ENCODE peak calls at places on chromosomes 5 and 9, in seven cellular contexts. N is pancreas, S is small intestine, R is OCI-LY7, I is left ventricle myocardium inferior, M is left lung, C is H1. G is an unnamed sample.
A peak's percentile ranks its signal among the peaks of the same experiment; 100 is the strongest.

GRCh38 chr9:117403848-117404247 is 11.0 kb downstream of the ASTN2 start:
- DNase-seq in N (peak; percentile 41), S (no peak), R (no peak), I (no peak), M (no peak), C (no peak), G (no peak)

GRCh38 chr9:137162505-137163100 is 7.2 kb downstream of the LRRC26 start:
- DNase-seq in N (peak; percentile 58), S (peak; percentile 59), R (no peak), I (no peak), M (no peak), C (no peak), G (no peak)

GRCh38 chr9:135669616-135670285 is 6.6 kb downstream of the LCN9 start:
- DNase-seq in N (no peak), S (no peak), R (no peak), I (no peak), M (peak; percentile 61), C (no peak), G (no peak)

GRCh38 chr5:77426670-77427069 is 65.4 kb downstream of the WDR41 start:
- DNase-seq in N (no peak), S (no peak), R (no peak), I (no peak), M (no peak), C (no peak), G (no peak)

GRCh38 chr9:71592400-71592799 is 175.9 kb downstream of the CEMIP2 start:
- DNase-seq in N (no peak), S (no peak), R (no peak), I (no peak), M (no peak), C (no peak), G (no peak)

GRCh38 chr9:5499889-5500398 is 10.4 kb upstream of the PDCD1LG2 start:
- DNase-seq in N (no peak), S (no peak), R (no peak), I (no peak), M (no peak), C (no peak), G (no peak)

GRCh38 chr9:79936336-79936735 is 364.6 kb downstream of the TLE4 start:
- DNase-seq in N (no peak), S (no peak), R (no peak), I (no peak), M (no peak), C (no peak), G (no peak)

GRCh38 chr5:181221792-181222629 is 1.1 kb upstream of the TRIM41 start:
- DNase-seq in N (peak; percentile 98), S (peak; percentile 92), R (peak; percentile 89), I (peak; percentile 91), M (peak; percentile 92), C (peak; percentile 95), G (peak; percentile 97)

GRCh38 chr5:65481171-65481575 is 547 bp downstream of the ADAMTS6 start:
- DNase-seq in N (no peak), S (peak; percentile 20), R (peak; percentile 34), I (no peak), M (no peak), C (no peak), G (no peak)

GRCh38 chr5:138953370-138954256 is 78.5 kb upstream of the LRRTM2 start:
- DNase-seq in N (peak; percentile 79), S (peak; percentile 77), R (no peak), I (peak; percentile 92), M (peak; percentile 88), C (no peak), G (no peak)

GRCh38 chr9:21696411-21696865 is 106.0 kb upstream of the MTAP start:
- DNase-seq in N (no peak), S (no peak), R (peak; percentile 4), I (no peak), M (peak; percentile 74), C (peak; percentile 59), G (no peak)

GRCh38 chr5:124660229-124661093 is 86.0 kb downstream of the ZNF608 start:
- DNase-seq in N (peak; percentile 72), S (no peak), R (no peak), I (no peak), M (no peak), C (peak; percentile 49), G (peak; percentile 84)

GRCh38 chr5:163434410-163434866 is 3.0 kb upstream of the CCNG1 start:
- DNase-seq in N (peak; percentile 74), S (peak; percentile 62), R (no peak), I (no peak), M (no peak), C (no peak), G (no peak)

GRCh38 chr9:33429256-33430080 is 17.9 kb downstream of the AQP3 start:
- DNase-seq in N (no peak), S (no peak), R (no peak), I (no peak), M (no peak), C (no peak), G (no peak)

GRCh38 chr5:88683506-88684135 is 199.4 kb downstream of the MEF2C start:
- DNase-seq in N (no peak), S (no peak), R (no peak), I (no peak), M (no peak), C (no peak), G (no peak)

GRCh38 chr9:110099236-110099741 is 108.7 kb downstream of the C9orf152 start:
- DNase-seq in N (no peak), S (no peak), R (peak; percentile 47), I (no peak), M (no peak), C (no peak), G (no peak)

GRCh38 chr5:29758986-29759421 is 1434.5 kb upstream of the CDH6 start:
- DNase-seq in N (no peak), S (peak; percentile 0), R (no peak), I (no peak), M (no peak), C (no peak), G (no peak)
- H3K4me1 ChIP-seq in N (no peaks in the 10 kb centered on the region), S (no peaks in the 10 kb centered on the region), R (no peaks in the 10 kb centered on the region), I (no peaks in the 10 kb centered on the region), M (no peaks in the 10 kb centered on the region), C (no peaks in the 10 kb centered on the region), G (no peaks in the 10 kb centered on the region)

GRCh38 chr9:121150188-121150587 is 51.5 kb downstream of the RAB14 start:
- DNase-seq in N (no peak), S (no peak), R (no peak), I (no peak), M (no peak), C (no peak), G (no peak)
- H3K36me3 ChIP-seq in N (no peaks in the 10 kb centered on the region), S (peaks cover 9% of the 10 kb centered on the region), R (peaks cover 98% of the 10 kb centered on the region), I (peaks cover 66% of the 10 kb centered on the region), M (peaks cover 83% of the 10 kb centered on the region), C (no peaks in the 10 kb centered on the region), G (no peaks in the 10 kb centered on the region)

DNA sequence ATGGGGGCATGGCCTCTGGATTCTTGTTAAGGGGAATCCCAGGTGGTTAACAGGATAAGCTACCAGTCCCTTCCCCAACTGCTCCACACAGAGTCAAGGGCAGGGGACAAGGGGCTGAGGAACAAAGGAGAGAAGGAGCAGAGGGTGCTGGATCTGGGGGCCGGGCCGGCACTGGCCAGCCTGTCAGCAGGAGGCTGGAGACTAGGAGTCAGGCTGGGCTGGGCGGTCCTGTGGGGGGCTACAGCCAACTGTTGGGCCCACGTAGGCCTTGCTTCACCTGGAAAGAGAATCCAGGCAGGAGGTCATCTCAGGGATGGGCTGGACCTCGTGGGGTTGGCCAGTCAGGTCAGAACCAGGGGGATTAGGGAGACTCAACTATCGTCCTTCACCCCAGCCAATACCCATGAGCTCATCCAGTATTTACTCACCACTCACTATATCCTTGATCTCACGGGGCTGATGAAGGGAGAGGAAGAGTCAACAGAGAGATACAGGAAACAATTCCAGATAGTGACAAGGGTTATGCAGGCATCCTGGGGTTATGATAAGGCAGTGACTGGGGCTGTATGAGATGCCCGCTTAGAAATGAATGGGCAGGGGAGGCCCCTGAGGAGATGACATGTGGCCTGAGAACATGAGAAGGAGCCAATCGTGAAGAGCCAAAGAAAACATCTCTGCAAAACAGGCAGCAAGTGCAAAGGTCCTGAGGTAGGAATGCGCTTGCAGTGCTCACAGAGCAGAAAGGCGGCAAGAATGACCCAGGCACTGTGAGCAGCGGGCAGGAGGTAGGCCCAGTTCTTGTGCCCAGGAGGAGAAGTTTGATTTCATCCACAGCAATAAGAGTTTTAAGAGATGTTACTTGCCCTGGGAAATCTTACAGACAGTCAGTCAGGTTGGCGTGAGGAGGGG is 48.0 kb upstream of the SLC25A51 start:
- DNase-seq in N (no peak), S (no peak), R (no peak), I (no peak), M (no peak), C (no peak), G (no peak)
- H3K27ac ChIP-seq in N (peak overlapping the region; percentile 67), S (no peak overlapping the region), R (no peak overlapping the region), I (peak overlapping the region; percentile 19), M (no peak overlapping the region), C (no peak overlapping the region), G (peak overlapping the region; percentile 13)

GRCh38 chr9:114396558-114397218 is 8.9 kb upstream of the AKNA start:
- DNase-seq in N (peak; percentile 52), S (no peak), R (peak; percentile 56), I (no peak), M (peak; percentile 28), C (no peak), G (peak; percentile 37)
- H3K4me1 ChIP-seq in N (peaks cover 6% of the 10 kb centered on the region), S (no peaks in the 10 kb centered on the region), R (peaks cover 69% of the 10 kb centered on the region), I (peaks cover 30% of the 10 kb centered on the region), M (peaks cover 11% of the 10 kb centered on the region), C (peaks cover 6% of the 10 kb centered on the region), G (peaks cover 6% of the 10 kb centered on the region)

G was measured in breast epithelium.